ENCODE peak calls at places on chromosomes 11 and 22, in four cellular contexts. A is activated CD4-positive, alpha-beta T cell treated with anti-CD3 and anti-CD28 coated beads, Interleukin-2, amount 50 U/mL, for 1 hour; K is cardiac fibroblast; E is left cardiac atrium. P is an unnamed sample.

GRCh38 chr22:26399288-26399687 is 29.8 kb upstream of the ASPHD2 start:
- DNase-seq in K (peak), A (no peak), E (no peak), P (no peak)

GRCh38 chr11:40288212-40288803 is 1171.1 kb downstream of the LRRC4C start:
- DNase-seq in K (no peak), E (no peak), A (no peak), P (no peak)

GRCh38 chr11:30914143-30914762 is 328.1 kb upstream of the MPPED2 start:
- DNase-seq in K (peak), A (no peak), E (peak), P (peak)

GRCh38 chr11:16604784-16605439 is 133.5 kb upstream of the C11orf58 start:
- DNase-seq in A (no peak), E (peak), K (peak), P (peak)

GRCh38 chr11:61635304-61635703 is 44.9 kb upstream of the DAGLA start:
- DNase-seq in A (no peak), K (no peak), E (no peak), P (no peak)

GRCh38 chr11:44257338-44258189 is 52.4 kb downstream of the ALX4 start:
- DNase-seq in A (no peak), K (no peak), E (no peak), P (no peak)

GRCh38 chr11:17347676-17348075 is 3.9 kb upstream of the NCR3LG1 start:
- DNase-seq in E (no peak), A (no peak), K (no peak), P (no peak)

GRCh38 chr22:49207008-49207775 is 620.5 kb downstream of the BRD1 start:
- DNase-seq in E (no peak), K (no peak), A (no peak), P (no peak)

GRCh38 chr22:40024201-40025061 is 29.7 kb downstream of the FAM83F start:
- DNase-seq in A (peak), E (peak), K (peak), P (peak)

GRCh38 chr11:67071420-67072284 is 15.0 kb downstream of the RHOD start:
- DNase-seq in A (peak), E (peak), K (peak), P (peak)

GRCh38 chr11:126834149-126834548 is 166.4 kb downstream of the KIRREL3 start:
- DNase-seq in A (no peak), E (no peak), K (peak), P (no peak)

GRCh38 chr22:21917206-21917958 is 35.3 kb downstream of the PPM1F start:
- DNase-seq in A (no peak), E (no peak), K (peak), P (no peak)

GRCh38 chr22:47918936-47919505 is 1156.6 kb downstream of the TBC1D22A start:
- DNase-seq in K (no peak), A (no peak), E (no peak), P (no peak)

GRCh38 chr11:17388609-17389204 is at the start of gene KCNJ11:
- DNase-seq in K (no peak), A (no peak), E (no peak), P (no peak)

GRCh38 chr11:87259731-87260130 is 222.0 kb downstream of the TMEM135 start:
- DNase-seq in E (no peak), A (no peak), K (no peak), P (no peak)

GRCh38 chr11:14872032-14872431 is 20.0 kb downstream of the CYP2R1 start:
- DNase-seq in E (no peak), K (no peak), A (no peak), P (no peak)

GRCh38 chr11:111388842-111389241 is 9.8 kb upstream of the POU2AF1 start:
- DNase-seq in K (no peak), E (no peak), A (no peak), P (no peak)

GRCh38 chr22:39962071-39962470 is 1.9 kb downstream of the TMA7B start:
- DNase-seq in E (no peak), K (no peak), A (no peak), P (no peak)

GRCh38 chr11:416051-416756 is 1.4 kb upstream of the SIGIRR start:
- DNase-seq in A (no peak), E (no peak), K (no peak), P (no peak)

GRCh38 chr11:9569588-9570164 is 3.8 kb upstream of the WEE1 start:
- DNase-seq in A (no peak), K (no peak), E (no peak), P (no peak)

GRCh38 chr22:32324505-32325415 is 32.9 kb upstream of the RFPL3 start:
- DNase-seq in A (no peak), K (no peak), E (no peak), P (no peak)

GRCh38 chr22:37420656-37421467 is 6.4 kb downstream of the ELFN2 start:
- DNase-seq in E (no peak), A (no peak), K (peak), P (peak)

GRCh38 chr11:81497202-81497804 is 1236.4 kb downstream of the FAM181B start:
- DNase-seq in E (no peak), K (peak), A (no peak), P (no peak)

GRCh38 chr11:69383946-69384547 is 90.1 kb downstream of the MYEOV start:
- DNase-seq in K (no peak), A (no peak), E (no peak), P (peak)

GRCh38 chr11:79050784-79051183 is 390.0 kb downstream of the TENM4 start:
- DNase-seq in K (peak), A (no peak), E (no peak), P (peak)

GRCh38 chr22:20014526-20015186 is 2.0 kb downstream of the ARVCF start:
- DNase-seq in E (no peak), A (no peak), K (no peak), P (no peak)

GRCh38 chr11:832529-833113 is at the start of gene CD151:
- DNase-seq in E (no peak), K (peak), A (no peak), P (peak)

GRCh38 chr11:134244593-134244992 is 8.6 kb downstream of the THYN1 start:
- DNase-seq in E (no peak), A (peak), K (peak), P (no peak)

GRCh38 chr22:39520054-39520873 is at the start of gene ATF4:
- DNase-seq in A (peak), K (peak), E (peak), P (peak)

GRCh38 chr22:28800308-28801041 is at the start of gene XBP1:
- DNase-seq in A (peak), K (peak), E (peak), P (peak)

GRCh38 chr22:39316440-39317083 is 2.9 kb downstream of the RPL3 start:
- DNase-seq in A (peak), K (peak), E (peak), P (peak)

GRCh38 chr22:41403532-41404318 is 22.0 kb downstream of the TEF start:
- DNase-seq in K (peak), A (peak), E (peak), P (peak)

P was measured in heart left ventricle.